ENCODE peak calls at places on chromosomes 16 and 17, in seven cellular contexts. X is GM23248, S is caudate nucleus, N is tibial artery, E is uterus, L is IMR-90, T is right atrium auricular region. A is an unnamed sample.

GRCh38 chr17:43723697-43724359 is 34.8 kb downstream of the SOST start:
- DNase-seq in X (peak; percentile 88), S (no peak), N (peak; percentile 83), E (no peak), L (peak; percentile 70), T (no peak), A (no peak)

GRCh38 chr17:27975146-27976011 is 67.1 kb upstream of the NLK start:
- DNase-seq in X (peak; percentile 50), S (no peak), N (no peak), E (no peak), L (peak; percentile 51), T (no peak), A (no peak)

GRCh38 chr17:75006653-75007052 is 5.8 kb upstream of the MRPL58 start:
- DNase-seq in X (no peak), S (no peak), N (no peak), E (no peak), L (no peak), T (no peak), A (no peak)

GRCh38 chr17:49213803-49214202 is 3.3 kb downstream of the ABI3 start:
- DNase-seq in X (no peak), S (no peak), N (no peak), E (no peak), L (no peak), T (no peak), A (no peak)

GRCh38 chr16:77555101-77555500 is 120.3 kb upstream of the ADAMTS18 start:
- DNase-seq in X (no peak), S (no peak), N (no peak), E (no peak), L (no peak), T (no peak), A (no peak)

GRCh38 chr17:67281053-67281452 is 36.1 kb upstream of the HELZ start:
- DNase-seq in X (no peak), S (no peak), N (no peak), E (no peak), L (no peak), T (no peak), A (no peak)

GRCh38 chr17:76065754-76066153 is 6.6 kb downstream of the SRP68 start:
- DNase-seq in X (no peak), S (no peak), N (no peak), E (no peak), L (no peak), T (no peak), A (no peak)

GRCh38 chr17:79657861-79658810 is 47.3 kb upstream of the RBFOX3 start:
- DNase-seq in X (no peak), S (no peak), N (no peak), E (no peak), L (no peak), T (peak; percentile 38), A (no peak)

GRCh38 chr16:83418565-83418964 is 389.2 kb upstream of the HSBP1 start:
- DNase-seq in X (no peak), S (no peak), N (no peak), E (no peak), L (no peak), T (no peak), A (no peak)

DNA sequence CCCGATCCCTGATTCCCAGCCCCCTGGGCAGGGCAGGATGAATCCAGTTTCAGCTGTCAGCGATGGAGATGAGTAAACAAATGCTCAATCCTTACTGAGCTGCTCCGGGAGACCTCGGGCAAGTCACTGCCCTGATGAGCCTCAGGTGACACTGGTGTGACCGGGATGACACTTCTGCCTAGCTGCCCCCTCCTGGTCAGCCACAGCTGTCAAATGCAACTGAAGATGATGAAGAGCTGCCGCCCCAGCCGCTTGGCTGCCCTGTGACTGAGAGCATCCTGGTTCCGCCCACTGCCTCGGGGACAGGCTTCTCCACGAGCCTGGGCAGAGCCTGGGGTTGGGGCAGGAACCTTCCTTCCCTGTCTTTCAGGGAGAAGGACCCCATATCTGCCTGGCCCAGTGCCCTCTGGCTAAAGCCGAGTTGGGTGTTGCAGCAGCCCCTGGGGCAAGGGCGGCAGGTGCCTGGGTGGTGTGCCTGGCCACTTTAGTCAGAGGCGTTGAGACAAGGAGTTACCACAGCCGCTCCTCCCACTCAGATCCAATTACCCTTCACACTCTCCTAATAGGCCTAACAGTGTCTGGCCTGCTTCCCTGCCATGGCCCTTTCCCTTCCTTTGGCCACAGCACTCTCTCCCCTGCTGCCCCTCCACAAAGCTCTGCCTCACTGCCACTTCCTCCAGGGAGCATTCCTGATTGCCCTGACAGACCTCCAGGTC is 5.5 kb downstream of the CCL17 start:
- DNase-seq in X (no peak), S (no peak), N (peak; percentile 61), E (no peak), L (no peak), T (no peak), A (no peak)
- H3K27ac ChIP-seq in X (no peak overlapping the region), S (peak overlapping the region; percentile 76), N (no peak overlapping the region), E (peak overlapping the region; percentile 41), L (no peak overlapping the region), T (peak overlapping the region; percentile 63), A (peak overlapping the region; percentile 46)

GRCh38 chr16:76444823-76445222 is 167.6 kb downstream of the CNTNAP4 start:
- DNase-seq in X (no peak), S (no peak), N (no peak), E (no peak), L (no peak), T (no peak), A (no peak)

GRCh38 chr16:76443981-76444380 is 166.8 kb downstream of the CNTNAP4 start:
- DNase-seq in X (no peak), S (no peak), N (no peak), E (no peak), L (no peak), T (no peak), A (no peak)

GRCh38 chr16:76446251-76446650 is 169.1 kb downstream of the CNTNAP4 start:
- DNase-seq in X (no peak), S (peak; percentile 12), N (no peak), E (no peak), L (no peak), T (no peak), A (no peak)

GRCh38 chr16:76441886-76442285 is 164.7 kb downstream of the CNTNAP4 start:
- DNase-seq in X (no peak), S (no peak), N (no peak), E (no peak), L (no peak), T (no peak), A (no peak)

DNA sequence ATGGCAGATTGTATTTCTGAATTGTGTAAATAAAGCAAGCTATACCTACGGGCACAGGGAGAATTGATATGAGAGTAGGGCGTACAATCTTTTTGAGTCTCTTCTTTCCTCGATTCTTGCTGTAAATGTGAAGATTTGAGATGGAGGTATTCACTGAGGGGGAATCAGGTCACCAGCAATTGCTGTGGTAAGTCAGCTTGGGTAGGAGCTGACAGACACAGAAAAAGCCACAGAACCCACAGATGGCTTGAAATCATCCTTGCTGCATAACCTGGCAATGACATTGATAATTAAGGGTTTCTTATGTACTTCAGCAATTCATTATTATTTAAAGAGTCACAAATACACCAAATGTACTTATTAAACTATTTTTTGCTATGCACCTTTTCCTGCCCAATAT is 164.2 kb downstream of the CNTNAP4 start:
- DNase-seq in X (no peak), S (no peak), N (no peak), E (no peak), L (no peak), T (no peak), A (no peak)
- H3K27ac ChIP-seq in X (no peak overlapping the region), S (no peak overlapping the region), N (no peak overlapping the region), E (no peak overlapping the region), L (no peak overlapping the region), T (no peak overlapping the region), A (no peak overlapping the region)

GRCh38 chr16:801584-802363 is 1.2 kb upstream of the GNG13 start:
- DNase-seq in X (no peak), S (no peak), N (no peak), E (no peak), L (no peak), T (no peak), A (no peak)

GRCh38 chr16:804193-805048 is 3.9 kb upstream of the GNG13 start:
- DNase-seq in X (no peak), S (no peak), N (no peak), E (no peak), L (no peak), T (no peak), A (no peak)

GRCh38 chr16:803751-804075 is 3.2 kb upstream of the GNG13 start:
- DNase-seq in X (no peak), S (no peak), N (no peak), E (no peak), L (no peak), T (no peak), A (no peak)

GRCh38 chr16:802461-802860 is 1.9 kb upstream of the GNG13 start:
- DNase-seq in X (no peak), S (no peak), N (no peak), E (no peak), L (no peak), T (no peak), A (no peak)

GRCh38 chr16:802914-803750 is 2.6 kb upstream of the GNG13 start:
- DNase-seq in X (no peak), S (no peak), N (no peak), E (no peak), L (no peak), T (no peak), A (no peak)
- H3K27ac ChIP-seq in X (no peak overlapping the region), S (no peak overlapping the region), N (no peak overlapping the region), E (no peak overlapping the region), L (no peak overlapping the region), T (no peak overlapping the region), A (no peak overlapping the region)

GRCh38 chr16:85535352-85536072 is 77.6 kb upstream of the GSE1 start:
- DNase-seq in X (no peak), S (no peak), N (no peak), E (no peak), L (no peak), T (no peak), A (no peak)

GRCh38 chr16:85537795-85538401 is 75.2 kb upstream of the GSE1 start:
- DNase-seq in X (no peak), S (no peak), N (no peak), E (no peak), L (no peak), T (no peak), A (no peak)

GRCh38 chr16:85536073-85536410 is 77.1 kb upstream of the GSE1 start:
- DNase-seq in X (peak; percentile 39), S (no peak), N (no peak), E (no peak), L (no peak), T (no peak), A (no peak)

GRCh38 chr16:85537331-85537788 is 75.8 kb upstream of the GSE1 start:
- DNase-seq in X (no peak), S (no peak), N (no peak), E (no peak), L (no peak), T (no peak), A (no peak)

DNA sequence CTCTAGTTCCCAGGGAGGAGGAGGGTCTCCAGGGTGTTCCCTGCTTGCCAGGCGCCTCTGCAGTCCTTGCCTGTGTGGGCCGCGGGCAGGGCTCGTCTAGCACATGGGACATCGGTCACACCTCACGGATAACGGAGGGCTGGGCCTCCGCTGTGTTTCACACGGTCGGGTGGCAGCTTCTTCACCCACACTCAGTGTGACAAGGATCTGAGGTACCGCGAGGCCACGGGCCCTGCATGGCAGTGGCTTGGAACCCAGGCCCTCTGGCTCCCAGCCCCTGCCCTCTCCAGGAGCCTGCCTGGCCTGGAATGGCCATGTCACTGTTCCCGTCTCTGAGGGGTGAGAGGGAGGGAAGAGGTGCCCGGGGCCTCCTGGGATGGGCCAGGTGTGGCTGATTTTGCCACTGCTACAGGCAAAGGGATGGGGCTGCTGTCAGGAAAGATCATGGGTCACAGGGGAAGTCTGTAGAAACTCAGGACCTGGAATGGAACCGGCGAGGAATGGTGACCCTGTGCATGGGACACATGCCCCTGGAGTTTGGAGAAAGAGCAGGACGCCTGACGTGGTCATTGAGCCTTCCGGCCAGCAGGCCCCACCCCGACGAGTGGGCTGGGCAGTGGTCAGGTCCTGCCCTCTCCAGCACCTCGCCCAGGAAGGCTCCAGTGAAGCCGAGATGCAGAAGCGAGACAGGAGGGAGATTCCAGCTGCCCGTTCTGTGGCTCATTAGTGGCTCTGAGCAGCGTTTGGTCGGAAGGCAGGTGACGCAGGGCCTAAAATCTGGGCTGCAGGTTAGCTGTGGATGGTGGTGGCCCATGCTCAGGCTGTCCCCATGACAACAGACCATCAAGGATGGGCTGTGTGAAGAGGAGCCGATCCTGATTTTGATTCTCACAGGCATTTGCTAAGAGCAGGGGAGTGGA is 76.5 kb upstream of the GSE1 start:
- DNase-seq in X (no peak), S (no peak), N (no peak), E (no peak), L (no peak), T (no peak), A (no peak)
- H3K27ac ChIP-seq in X (no peak overlapping the region), S (peak overlapping the region; percentile 26), N (no peak overlapping the region), E (no peak overlapping the region), L (no peak overlapping the region), T (no peak overlapping the region), A (no peak overlapping the region)